ENCODE peak calls at places on chromosomes 12 and 14, in four cellular contexts. J is left colon; W is activated naive CD8-positive, alpha-beta T cell treated with anti-CD3 and anti-CD28 coated beads, Interleukin-2, amount 50 U/mL, for 16 hours; K is T-helper 1 cell. M is an unnamed sample.

GRCh38 chr12:112716099-112717093 is 75.2 kb upstream of the RPH3A start:
- DNase-seq in J (no peak), W (no peak), K (no peak), M (no peak)

GRCh38 chr12:45732250-45732649 is 2.7 kb downstream of the ARID2 start:
- DNase-seq in J (no peak), W (no peak), K (no peak), M (no peak)

GRCh38 chr12:66688836-66689439 is 10.1 kb upstream of the GRIP1 start:
- DNase-seq in J (peak), W (no peak), K (peak), M (peak)

GRCh38 chr12:95147836-95148235 is 69.4 kb downstream of the FGD6 start:
- DNase-seq in J (no peak), W (no peak), K (no peak), M (no peak)

GRCh38 chr12:57614178-57614947 is 3.1 kb downstream of the ARHGEF25 start:
- DNase-seq in J (no peak), W (no peak), K (no peak), M (no peak)

GRCh38 chr14:89304972-89305703 is 111.9 kb downstream of the FOXN3 start:
- DNase-seq in J (peak), W (no peak), K (no peak), M (no peak)

GRCh38 chr14:37779480-37779879 is 184.1 kb downstream of the TTC6 start:
- DNase-seq in J (no peak), W (no peak), K (no peak), M (no peak)

GRCh38 chr12:76020281-76020680 is 11.3 kb downstream of the PHLDA1 start:
- DNase-seq in J (no peak), W (peak), K (peak), M (peak)

GRCh38 chr14:66443158-66443695 is 42.9 kb upstream of the CCDC196 start:
- DNase-seq in J (no peak), W (no peak), K (no peak), M (no peak)

GRCh38 chr12:46718495-46718894 is 107.3 kb downstream of the SLC38A4 start:
- DNase-seq in J (no peak), W (no peak), K (no peak), M (no peak)

GRCh38 chr12:8065991-8066594 is at the start of gene C3AR1:
- DNase-seq in J (no peak), W (no peak), K (peak), M (no peak)

GRCh38 chr14:100017578-100017977 is 47.6 kb upstream of the EVL start:
- DNase-seq in J (no peak), W (no peak), K (no peak), M (no peak)

GRCh38 chr14:72717220-72717619 is 176.7 kb downstream of the DPF3 start:
- DNase-seq in J (no peak), W (no peak), K (no peak), M (no peak)

GRCh38 chr14:44317433-44317746 is 189.7 kb downstream of the FSCB start:
- DNase-seq in J (no peak), W (no peak), K (no peak), M (no peak)

GRCh38 chr12:132638541-132639408 is 20.2 kb downstream of the P2RX2 start:
- DNase-seq in J (no peak), W (no peak), K (no peak), M (no peak)

GRCh38 chr14:23094666-23095195 is at the start of gene ACIN1:
- DNase-seq in J (peak), W (no peak), K (peak), M (peak)